ENCODE peak calls at places on chromosome 1, in five cellular contexts. R, U, Q, S and K are unnamed samples.
A peak's percentile ranks its signal among the peaks of the same experiment; 100 is the strongest.

GRCh38 chr1:30801826-30802198 is 44.2 kb upstream of the LAPTM5 start:
- DNase-seq in Q (peak; percentile 31), S (peak; percentile 83), R (peak; percentile 45), U (peak; percentile 59), K (peak; percentile 76)

GRCh38 chr1:64834734-64835133 is 89.9 kb downstream of the RAVER2 start:
- DNase-seq in U (no peak), Q (no peak), R (no peak), S (no peak), K (no peak)

GRCh38 chr1:7117599-7118281 is 332.5 kb downstream of the CAMTA1 start:
- DNase-seq in R (peak; percentile 46), Q (no peak), U (no peak), S (no peak), K (peak; percentile 75)

GRCh38 chr1:243525085-243525487 is 269.2 kb downstream of the SDCCAG8 start:
- DNase-seq in R (peak; percentile 17), U (peak; percentile 91), S (no peak), Q (no peak), K (no peak)

GRCh38 chr1:178962853-178963810 is 62.6 kb upstream of the FAM20B start:
- DNase-seq in U (no peak), R (no peak), Q (no peak), S (no peak), K (no peak)

GRCh38 chr1:7177021-7177420 is 391.8 kb downstream of the CAMTA1 start:
- DNase-seq in Q (no peak), U (no peak), S (no peak), R (no peak), K (no peak)

GRCh38 chr1:224064150-224064549 is 49.8 kb upstream of the FBXO28 start:
- DNase-seq in Q (no peak), U (no peak), S (no peak), R (no peak), K (no peak)

GRCh38 chr1:48030696-48031365 is 33.6 kb upstream of the TRABD2B start:
- DNase-seq in U (no peak), Q (no peak), S (no peak), R (no peak), K (no peak)

GRCh38 chr1:179293340-179294327 is at the start of gene SOAT1:
- DNase-seq in S (peak; percentile 99), Q (peak; percentile 77), U (peak; percentile 91), R (peak; percentile 94), K (peak; percentile 98)

GRCh38 chr1:62321438-62321837 is 2.2 kb upstream of the KANK4 start:
- DNase-seq in R (peak; percentile 55), S (no peak), Q (no peak), U (no peak), K (no peak)

GRCh38 chr1:88783145-88783544 is 99.1 kb downstream of the PKN2 start:
- DNase-seq in S (no peak), R (no peak), Q (no peak), U (no peak), K (no peak)

GRCh38 chr1:64745986-64746940 is 1.4 kb downstream of the RAVER2 start:
- DNase-seq in S (no peak), R (no peak), Q (no peak), U (no peak), K (peak; percentile 33)

GRCh38 chr1:174812656-174813055 is 187.1 kb upstream of the CACYBP start:
- DNase-seq in Q (no peak), U (no peak), S (no peak), R (no peak), K (no peak)

GRCh38 chr1:164768619-164769018 is 209.6 kb downstream of the PBX1 start:
- DNase-seq in S (no peak), R (no peak), U (no peak), Q (no peak), K (no peak)

GRCh38 chr1:220526294-220526693 is 1.6 kb upstream of the MARK1 start:
- DNase-seq in Q (no peak), S (no peak), R (no peak), U (no peak), K (no peak)

GRCh38 chr1:216670118-216670870 is 52.9 kb downstream of the ESRRG start:
- DNase-seq in R (peak; percentile 1), Q (no peak), U (no peak), S (no peak), K (no peak)
- H3K4me3 ChIP-seq in R (no peak overlapping the region), Q (no peak overlapping the region), U (no peak overlapping the region), S (no peak overlapping the region), K (no peak overlapping the region)

GRCh38 chr1:56566040-56566774 is 13.2 kb downstream of the PLPP3 start:
- DNase-seq in R (no peak), Q (no peak), S (no peak), U (no peak), K (no peak)
- H3K4me3 ChIP-seq in R (no peak overlapping the region), Q (no peak overlapping the region), S (no peak overlapping the region), U (no peak overlapping the region), K (no peak overlapping the region)

DNA sequence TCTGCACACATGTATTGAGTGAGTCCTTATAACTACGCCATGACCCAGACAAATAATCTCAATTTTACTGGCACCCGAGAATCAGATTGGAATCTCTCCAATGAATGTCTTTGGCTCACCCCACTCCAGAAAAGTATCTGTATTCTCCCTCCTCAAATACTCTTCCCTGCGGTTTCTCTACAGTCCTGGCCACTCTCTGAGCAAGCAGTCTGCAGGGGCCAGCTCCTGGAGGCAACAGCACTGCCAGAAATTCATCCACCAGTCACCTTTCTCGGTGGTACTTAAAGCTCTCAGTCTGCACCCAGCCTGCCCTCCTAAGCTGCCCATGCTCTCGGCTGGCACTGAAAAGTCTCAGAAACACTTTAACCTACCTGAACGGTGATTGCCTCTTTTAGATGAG is 16.1 kb upstream of the LYST start:
- DNase-seq in U (no peak), Q (no peak), R (no peak), S (no peak), K (no peak)
- H3K4me3 ChIP-seq in U (no peak overlapping the region), Q (peak overlapping the region; percentile 66), R (no peak overlapping the region), S (no peak overlapping the region), K (no peak overlapping the region)

DNA sequence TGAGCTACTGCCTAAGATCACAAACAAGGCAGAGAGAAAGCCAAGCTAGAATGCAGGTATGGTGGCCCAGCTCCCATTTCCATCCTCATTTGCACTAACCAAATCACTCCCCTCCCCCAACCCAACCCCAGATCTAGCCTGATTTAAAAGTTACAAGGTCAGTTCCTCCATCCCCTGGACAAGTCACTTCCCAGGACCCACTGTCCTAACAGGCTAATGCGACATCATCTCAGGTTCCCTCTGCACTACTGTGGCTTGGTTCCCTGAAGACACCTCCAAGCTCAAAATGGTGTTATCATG is 2.4 kb downstream of the F11R start:
- DNase-seq in Q (no peak), U (no peak), S (no peak), R (no peak), K (no peak)
- H3K4me3 ChIP-seq in Q (no peak overlapping the region), U (peak overlapping the region; percentile 20), S (no peak overlapping the region), R (no peak overlapping the region), K (no peak overlapping the region)

GRCh38 chr1:231313661-231314060 is 24.0 kb downstream of the EXOC8 start:
- DNase-seq in U (no peak), S (no peak), Q (no peak), R (no peak), K (no peak)

GRCh38 chr1:231312389-231312788 is 25.3 kb downstream of the EXOC8 start:
- DNase-seq in U (no peak), R (no peak), Q (no peak), S (no peak), K (no peak)

GRCh38 chr1:231315887-231316286 is 21.8 kb downstream of the EXOC8 start:
- DNase-seq in S (no peak), Q (no peak), U (peak; percentile 59), R (peak; percentile 33), K (peak; percentile 81)

GRCh38 chr1:231310391-231310934 is 27.2 kb downstream of the EXOC8 start:
- DNase-seq in S (no peak), U (no peak), Q (no peak), R (no peak), K (no peak)

GRCh38 chr1:231311696-231312095 is 26.0 kb downstream of the EXOC8 start:
- DNase-seq in S (no peak), Q (no peak), R (no peak), U (no peak), K (no peak)
- H3K4me3 ChIP-seq in S (no peak overlapping the region), Q (no peak overlapping the region), R (no peak overlapping the region), U (no peak overlapping the region), K (no peak overlapping the region)